ENCODE peak calls at places on chromosome 7, in four cellular contexts. One of them, this sample, is unnamed.

GRCh38 chr7:39838326-39838725 is 111.7 kb upstream of the CDK13 start:
- DNase-seq in H1: no peak
- DNase-seq in GM12878: no peak
- DNase-seq in GM12891: no peak
- DNase-seq in this sample: no peak

GRCh38 chr7:20797174-20798080 is 10.7 kb upstream of the SP8 start:
- DNase-seq in H1: no peak
- DNase-seq in GM12878: no peak
- DNase-seq in GM12891: no peak
- DNase-seq in this sample: no peak

GRCh38 chr7:106367018-106367420 is 82.2 kb upstream of the NAMPT start:
- DNase-seq in H1: no peak
- DNase-seq in GM12878: no peak
- DNase-seq in GM12891: no peak
- DNase-seq in this sample: no peak

GRCh38 chr7:12315049-12315448 is 88.6 kb downstream of the VWDE start:
- DNase-seq in H1: no peak
- DNase-seq in GM12878: no peak
- DNase-seq in GM12891: no peak
- DNase-seq in this sample: no peak

GRCh38 chr7:35729061-35729783 is 34.3 kb upstream of the HERPUD2 start:
- DNase-seq in H1: no peak
- DNase-seq in GM12878: peak
- DNase-seq in GM12891: no peak
- DNase-seq in this sample: no peak

GRCh38 chr7:50221028-50221427 is 83.5 kb upstream of the IKZF1 start:
- DNase-seq in H1: no peak
- DNase-seq in GM12878: no peak
- DNase-seq in GM12891: no peak
- DNase-seq in this sample: no peak

GRCh38 chr7:121032645-121033460 is 44.3 kb downstream of the CPED1 start:
- DNase-seq in H1: no peak
- DNase-seq in GM12878: no peak
- DNase-seq in GM12891: no peak
- DNase-seq in this sample: no peak

GRCh38 chr7:137508437-137509175 is 165.1 kb upstream of the PTN start:
- DNase-seq in H1: no peak
- DNase-seq in GM12878: no peak
- DNase-seq in GM12891: no peak
- DNase-seq in this sample: no peak

GRCh38 chr7:51731086-51731485 is 414.5 kb upstream of the COBL start:
- DNase-seq in H1: peak
- DNase-seq in GM12878: no peak
- DNase-seq in GM12891: no peak
- DNase-seq in this sample: no peak

GRCh38 chr7:26723140-26723539 is 141.2 kb downstream of the SKAP2 start:
- DNase-seq in H1: no peak
- DNase-seq in GM12878: no peak
- DNase-seq in GM12891: no peak
- DNase-seq in this sample: no peak

GRCh38 chr7:266851-267840 is 22.8 kb upstream of the FOXL3 start:
- DNase-seq in H1: peak
- DNase-seq in GM12878: no peak
- DNase-seq in GM12891: no peak
- DNase-seq in this sample: no peak

GRCh38 chr7:3585826-3586225 is 284.8 kb downstream of the SDK1 start:
- DNase-seq in H1: no peak
- DNase-seq in GM12878: no peak
- DNase-seq in GM12891: no peak
- DNase-seq in this sample: no peak

GRCh38 chr7:102912742-102913141 is at the start of gene LRRC17:
- DNase-seq in H1: no peak
- DNase-seq in GM12878: no peak
- DNase-seq in GM12891: no peak
- DNase-seq in this sample: no peak

GRCh38 chr7:5869691-5870090 is 10.9 kb upstream of the OCM start:
- DNase-seq in H1: no peak
- DNase-seq in GM12878: no peak
- DNase-seq in GM12891: no peak
- DNase-seq in this sample: no peak

GRCh38 chr7:33432825-33433224 is 303.5 kb downstream of the BBS9 start:
- DNase-seq in H1: no peak
- DNase-seq in GM12878: no peak
- DNase-seq in GM12891: no peak
- DNase-seq in this sample: no peak

GRCh38 chr7:64882341-64883112 is 20.5 kb upstream of the ZNF273 start:
- DNase-seq in H1: peak
- DNase-seq in GM12878: no peak
- DNase-seq in GM12891: no peak
- DNase-seq in this sample: peak

GRCh38 chr7:43927810-43928209 is 1.6 kb downstream of the UBE2D4 start:
- DNase-seq in H1: no peak
- DNase-seq in GM12878: no peak
- DNase-seq in GM12891: no peak
- DNase-seq in this sample: no peak

GRCh38 chr7:158500651-158501052 is 87.0 kb downstream of the PTPRN2 start:
- DNase-seq in H1: no peak
- DNase-seq in GM12878: no peak
- DNase-seq in GM12891: no peak
- DNase-seq in this sample: no peak

GRCh38 chr7:18495412-18496335 is at the start of gene HDAC9:
- DNase-seq in H1: no peak
- DNase-seq in GM12878: peak
- DNase-seq in GM12891: no peak
- DNase-seq in this sample: no peak

GRCh38 chr7:107284911-107285479 is 116.2 kb downstream of the HBP1 start:
- DNase-seq in H1: no peak
- DNase-seq in GM12878: no peak
- DNase-seq in GM12891: no peak
- DNase-seq in this sample: no peak

GRCh38 chr7:70189776-70190175 is 591.5 kb downstream of the AUTS2 start:
- DNase-seq in H1: no peak
- DNase-seq in GM12878: no peak
- DNase-seq in GM12891: no peak
- DNase-seq in this sample: no peak

GRCh38 chr7:139853576-139854511 is 24.8 kb downstream of the TBXAS1 start:
- DNase-seq in H1: no peak
- DNase-seq in GM12878: no peak
- DNase-seq in GM12891: no peak
- DNase-seq in this sample: no peak
- TF ChIP-seq TAF1 in H1: no peak
- TF ChIP-seq TAF1 in GM12878: no peak
- TF ChIP-seq TAF1 in GM12891: no peak
- TF ChIP-seq TAF1 in this sample: no peak

GRCh38 chr7:47992446-47992845 is 13.0 kb upstream of the HUS1 start:
- DNase-seq in H1: no peak
- DNase-seq in GM12878: no peak
- DNase-seq in GM12891: no peak
- DNase-seq in this sample: no peak

GRCh38 chr7:47991270-47991669 is 11.9 kb upstream of the HUS1 start:
- DNase-seq in H1: no peak
- DNase-seq in GM12878: no peak
- DNase-seq in GM12891: no peak
- DNase-seq in this sample: no peak

GRCh38 chr7:47990592-47990991 is 11.2 kb upstream of the HUS1 start:
- DNase-seq in H1: no peak
- DNase-seq in GM12878: no peak
- DNase-seq in GM12891: no peak
- DNase-seq in this sample: no peak

GRCh38 chr7:47988496-47989386 is 9.3 kb upstream of the HUS1 start:
- DNase-seq in H1: no peak
- DNase-seq in GM12878: no peak
- DNase-seq in GM12891: no peak
- DNase-seq in this sample: no peak

GRCh38 chr7:47991741-47992311 is 12.4 kb upstream of the HUS1 start:
- DNase-seq in H1: peak
- DNase-seq in GM12878: peak
- DNase-seq in GM12891: peak
- DNase-seq in this sample: peak
- TF ChIP-seq POLR2A in H1: no peak
- TF ChIP-seq POLR2A in GM12878: peak
- TF ChIP-seq POLR2A in GM12891: no peak
- TF ChIP-seq POLR2A in this sample: peak

GRCh38 chr7:153258686-153259085 is 499.1 kb downstream of the ACTR3B start:
- DNase-seq in H1: no peak
- DNase-seq in GM12878: no peak
- DNase-seq in GM12891: no peak
- DNase-seq in this sample: no peak
- TF ChIP-seq POLR2AphosphoS5 in H1: no peak
- TF ChIP-seq POLR2AphosphoS5 in GM12878: no peak
- TF ChIP-seq POLR2AphosphoS5 in GM12891: no peak
- TF ChIP-seq POLR2AphosphoS5 in this sample: no peak

GRCh38 chr7:99679400-99680191 is at the start of gene CYP3A5:
- DNase-seq in H1: no peak
- DNase-seq in GM12878: no peak
- DNase-seq in GM12891: no peak
- DNase-seq in this sample: no peak
- TF ChIP-seq TAF1 in H1: no peak
- TF ChIP-seq TAF1 in GM12878: no peak
- TF ChIP-seq TAF1 in GM12891: no peak
- TF ChIP-seq TAF1 in this sample: no peak

DNA sequence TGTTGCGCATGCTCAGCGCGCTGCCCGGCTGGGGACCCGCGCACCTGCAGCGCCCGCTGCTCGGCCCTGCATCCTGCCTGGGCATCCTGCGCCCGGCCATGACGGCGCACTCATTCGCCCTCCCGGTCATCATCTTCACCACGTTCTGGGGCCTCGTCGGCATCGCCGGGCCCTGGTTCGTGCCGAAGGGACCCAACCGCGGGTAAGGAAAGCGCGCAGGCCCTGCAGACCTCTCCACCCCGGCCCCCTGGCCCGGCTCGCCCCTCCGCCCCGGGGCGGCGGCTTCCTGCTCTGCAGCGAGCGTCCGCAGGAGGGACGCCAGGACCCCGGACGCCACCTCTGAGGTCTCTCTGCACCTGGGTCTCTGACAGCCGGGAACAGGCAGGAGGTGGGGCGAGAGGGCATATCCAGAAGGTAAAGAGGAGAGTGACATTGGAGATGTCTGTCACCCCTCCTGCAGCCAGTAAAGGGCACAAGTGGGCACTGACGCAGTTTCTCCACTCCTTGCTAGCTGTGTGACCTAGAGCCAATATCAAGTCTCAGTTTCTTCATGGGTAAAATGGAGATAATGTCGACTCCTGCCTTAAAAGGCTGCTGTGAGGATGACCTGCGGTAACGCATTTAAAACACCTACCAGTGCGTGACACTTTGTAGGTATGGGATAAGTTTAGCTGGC is at the start of gene ATP6V0E2:
- DNase-seq in H1: no peak
- DNase-seq in GM12878: no peak
- DNase-seq in GM12891: no peak
- DNase-seq in this sample: no peak
- TF ChIP-seq POLR2A in H1: no peak
- TF ChIP-seq POLR2A in GM12878: peak
- TF ChIP-seq POLR2A in GM12891: no peak
- TF ChIP-seq POLR2A in this sample: peak

GRCh38 chr7:75613351-75613750 is 121.2 kb downstream of the SPDYE5 start:
- DNase-seq in H1: no peak
- DNase-seq in GM12878: no peak
- DNase-seq in GM12891: no peak
- DNase-seq in this sample: no peak

GRCh38 chr7:75604408-75604807 is 112.3 kb downstream of the SPDYE5 start:
- DNase-seq in H1: no peak
- DNase-seq in GM12878: no peak
- DNase-seq in GM12891: no peak
- DNase-seq in this sample: no peak

GRCh38 chr7:75611557-75612178 is 119.5 kb downstream of the SPDYE5 start:
- DNase-seq in H1: no peak
- DNase-seq in GM12878: no peak
- DNase-seq in GM12891: no peak
- DNase-seq in this sample: no peak

GRCh38 chr7:75614390-75614789 is 122.3 kb downstream of the SPDYE5 start:
- DNase-seq in H1: no peak
- DNase-seq in GM12878: no peak
- DNase-seq in GM12891: no peak
- DNase-seq in this sample: no peak

DNA sequence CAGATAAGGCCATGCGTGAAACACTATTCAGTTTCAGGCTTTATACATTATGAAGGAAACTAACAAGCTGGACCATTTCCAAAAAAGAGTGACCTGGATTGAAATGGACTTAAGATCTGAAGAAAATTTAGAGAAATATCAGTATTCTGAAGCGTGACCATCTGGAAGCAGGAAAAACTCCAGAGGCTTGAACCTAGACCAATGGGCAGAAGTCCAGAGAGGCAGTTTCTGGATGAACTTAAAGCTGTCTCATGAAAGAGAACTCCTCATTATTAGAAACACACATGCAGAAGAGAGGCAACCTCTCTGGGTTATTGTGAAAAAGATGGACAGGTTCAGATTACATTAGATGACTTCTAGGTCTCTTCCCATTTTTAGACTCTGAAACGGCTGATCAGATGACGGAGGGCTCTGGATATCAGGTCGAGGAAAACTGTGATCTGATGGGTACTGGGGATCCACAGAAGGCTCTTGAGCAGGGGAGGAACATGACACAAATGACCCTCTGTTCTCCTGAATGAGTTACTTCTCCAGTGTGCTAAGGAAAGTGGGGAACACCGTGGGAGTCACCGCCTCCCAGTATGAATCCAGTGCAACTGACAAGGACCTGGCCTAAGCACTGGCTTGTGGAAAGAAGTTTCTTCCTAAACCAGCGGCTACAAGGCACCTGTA is 116.5 kb downstream of the SPDYE5 start:
- DNase-seq in H1: no peak
- DNase-seq in GM12878: no peak
- DNase-seq in GM12891: no peak
- DNase-seq in this sample: no peak
- TF ChIP-seq POLR2AphosphoS5 in H1: no peak
- TF ChIP-seq POLR2AphosphoS5 in GM12878: no peak
- TF ChIP-seq POLR2AphosphoS5 in GM12891: no peak
- TF ChIP-seq POLR2AphosphoS5 in this sample: no peak

GRCh38 chr7:84786073-84786472 is 400.8 kb downstream of the SEMA3D start:
- DNase-seq in H1: no peak
- DNase-seq in GM12878: no peak
- DNase-seq in GM12891: no peak
- DNase-seq in this sample: no peak

GRCh38 chr7:84783161-84783803 is 403.6 kb downstream of the SEMA3D start:
- DNase-seq in H1: no peak
- DNase-seq in GM12878: no peak
- DNase-seq in GM12891: no peak
- DNase-seq in this sample: no peak

GRCh38 chr7:84781838-84782237 is 405.0 kb downstream of the SEMA3D start:
- DNase-seq in H1: no peak
- DNase-seq in GM12878: no peak
- DNase-seq in GM12891: no peak
- DNase-seq in this sample: no peak

GRCh38 chr7:84780158-84781124 is 406.4 kb downstream of the SEMA3D start:
- DNase-seq in H1: no peak
- DNase-seq in GM12878: no peak
- DNase-seq in GM12891: no peak
- DNase-seq in this sample: no peak

DNA sequence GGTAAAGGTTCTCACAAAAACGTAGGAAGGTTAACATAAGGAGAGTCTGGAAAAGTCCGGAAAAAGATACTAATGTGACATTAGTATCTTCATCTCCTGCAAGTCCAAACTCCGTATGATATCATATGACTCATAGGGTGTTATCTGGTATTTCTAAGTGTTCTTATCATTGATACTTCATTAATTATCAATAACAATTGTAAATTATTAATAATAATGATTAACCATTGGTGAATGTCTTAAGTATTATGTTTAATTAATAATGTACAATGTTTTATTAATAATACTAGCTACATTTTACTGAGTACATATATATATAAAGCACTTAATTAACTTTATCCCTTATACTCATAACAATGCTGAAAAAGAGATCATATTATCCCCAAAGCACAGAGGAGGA is 402.4 kb downstream of the SEMA3D start:
- DNase-seq in H1: no peak
- DNase-seq in GM12878: no peak
- DNase-seq in GM12891: no peak
- DNase-seq in this sample: no peak
- TF ChIP-seq TAF1 in H1: no peak
- TF ChIP-seq TAF1 in GM12878: no peak
- TF ChIP-seq TAF1 in GM12891: no peak
- TF ChIP-seq TAF1 in this sample: no peak

This sample was measured in GM12892.